ENCODE peak calls at places on chromosomes 4 and X, in nine cellular contexts. U is CD4-positive, alpha-beta T cell; D is RWPE1; I is fibroblast of pulmonary artery; T is fibroblast of the aortic adventitia; S is AG04450; A is CD8-positive, alpha-beta T cell; W is uterus; X is adrenal gland. P is an unnamed sample.

GRCh38 chr4:1496116-1496642 is 89.9 kb upstream of the NKX1-1 start:
- DNase-seq in U (no peak), D (no peak), I (no peak), T (no peak), S (no peak), A (no peak), W (no peak), X (no peak), P (no peak)

GRCh38 chr4:7736436-7737267 is 203.0 kb downstream of the AFAP1 start:
- DNase-seq in U (no peak), D (no peak), I (peak; percentile 23), T (no peak), S (no peak), A (no peak), W (no peak), X (no peak), P (no peak)

GRCh38 chr4:79201976-79202375 is 123.9 kb downstream of the NAA11 start:
- DNase-seq in U (no peak), D (no peak), I (no peak), T (no peak), S (no peak), A (no peak), W (no peak), X (no peak), P (no peak)

GRCh38 chrX:39398215-39398972 is 597.1 kb downstream of the MID1IP1 start:
- DNase-seq in U (no peak), D (no peak), I (no peak), T (no peak), S (no peak), A (no peak), W (no peak), X (no peak), P (no peak)

GRCh38 chr4:67980512-67980911 is 17.2 kb upstream of the TMPRSS11A start:
- DNase-seq in U (no peak), D (no peak), I (no peak), T (no peak), S (no peak), A (no peak), W (no peak), X (no peak), P (no peak)

GRCh38 chr4:7371122-7371941 is 63.4 kb downstream of the PSAPL1 start:
- DNase-seq in U (no peak), D (no peak), I (peak; percentile 4), T (no peak), S (no peak), A (no peak), W (no peak), X (no peak), P (no peak)

GRCh38 chr4:80831383-80832361 is 198.8 kb upstream of the BMP3 start:
- DNase-seq in U (no peak), D (peak; percentile 21), I (peak; percentile 9), T (peak; percentile 52), S (no peak), A (no peak), W (no peak), X (no peak), P (no peak)

GRCh38 chrX:13468096-13468495 is 101.3 kb upstream of the EGFL6 start:
- DNase-seq in U (no peak), D (no peak), I (no peak), T (no peak), S (no peak), A (no peak), W (no peak), X (no peak), P (no peak)

GRCh38 chr4:8281519-8282133 is 12.1 kb downstream of the HTRA3 start:
- DNase-seq in U (no peak), D (no peak), I (peak; percentile 49), T (peak; percentile 93), S (peak; percentile 38), A (no peak), W (peak; percentile 80), X (no peak), P (no peak)

GRCh38 chrX:56793533-56794320 is 64.7 kb downstream of the NBDY start:
- DNase-seq in U (no peak), D (no peak), I (no peak), T (no peak), S (no peak), A (no peak), W (no peak), X (no peak), P (no peak)

GRCh38 chrX:37989304-37989703 is 17.0 kb upstream of the SYTL5 start:
- DNase-seq in U (no peak), D (no peak), I (no peak), T (no peak), S (no peak), A (no peak), W (no peak), X (no peak), P (no peak)

GRCh38 chrX:68692651-68693050 is 45.2 kb downstream of the STARD8 start:
- DNase-seq in U (no peak), D (no peak), I (no peak), T (peak; percentile 35), S (no peak), A (no peak), W (no peak), X (no peak), P (no peak)

DNA sequence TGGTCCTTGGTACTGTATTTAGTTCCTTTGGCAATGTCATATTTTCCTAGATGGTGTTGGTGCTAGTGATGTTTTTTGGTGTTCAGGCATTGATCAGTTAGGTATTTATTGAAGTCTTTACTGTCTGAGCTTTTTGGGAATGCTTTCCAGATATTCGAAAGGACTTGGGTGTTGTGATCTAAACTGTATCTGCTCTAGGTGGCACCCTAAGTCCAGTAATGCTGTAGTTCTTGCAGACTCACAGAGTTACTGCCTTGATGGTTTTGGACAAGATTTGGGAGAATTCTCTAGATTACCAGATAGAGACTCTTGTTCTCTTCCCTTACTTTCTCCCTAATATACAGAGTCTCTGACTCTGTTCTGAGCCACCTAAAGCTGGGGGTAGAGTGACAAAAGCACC is 513.6 kb upstream of the PITX2 start:
- DNase-seq in U (no peak), D (no peak), I (peak; percentile 4), T (peak; percentile 72), S (no peak), A (no peak), W (no peak), X (no peak), P (no peak)
- TF ChIP-seq CTCF in U (no peak), D (no peak), I (no peak), T (peak; percentile 44), S (peak; percentile 41), A (no peak), W (no peak), X (no peak), P (peak; percentile 41)

GRCh38 chr4:177033632-177034031 is 240.9 kb upstream of the VEGFC start:
- DNase-seq in U (no peak), D (no peak), I (no peak), T (no peak), S (no peak), A (no peak), W (no peak), X (no peak), P (no peak)

GRCh38 chr4:177032341-177032740 is 239.6 kb upstream of the VEGFC start:
- DNase-seq in U (no peak), D (no peak), I (no peak), T (no peak), S (no peak), A (no peak), W (no peak), X (no peak), P (no peak)

GRCh38 chr4:177033130-177033529 is 240.4 kb upstream of the VEGFC start:
- DNase-seq in U (no peak), D (no peak), I (no peak), T (no peak), S (no peak), A (no peak), W (no peak), X (no peak), P (no peak)
- TF ChIP-seq CTCF in U (no peak), D (no peak), I (peak; percentile 12), T (no peak), S (peak; percentile 16), A (no peak), W (no peak), X (no peak), P (no peak)

DNA sequence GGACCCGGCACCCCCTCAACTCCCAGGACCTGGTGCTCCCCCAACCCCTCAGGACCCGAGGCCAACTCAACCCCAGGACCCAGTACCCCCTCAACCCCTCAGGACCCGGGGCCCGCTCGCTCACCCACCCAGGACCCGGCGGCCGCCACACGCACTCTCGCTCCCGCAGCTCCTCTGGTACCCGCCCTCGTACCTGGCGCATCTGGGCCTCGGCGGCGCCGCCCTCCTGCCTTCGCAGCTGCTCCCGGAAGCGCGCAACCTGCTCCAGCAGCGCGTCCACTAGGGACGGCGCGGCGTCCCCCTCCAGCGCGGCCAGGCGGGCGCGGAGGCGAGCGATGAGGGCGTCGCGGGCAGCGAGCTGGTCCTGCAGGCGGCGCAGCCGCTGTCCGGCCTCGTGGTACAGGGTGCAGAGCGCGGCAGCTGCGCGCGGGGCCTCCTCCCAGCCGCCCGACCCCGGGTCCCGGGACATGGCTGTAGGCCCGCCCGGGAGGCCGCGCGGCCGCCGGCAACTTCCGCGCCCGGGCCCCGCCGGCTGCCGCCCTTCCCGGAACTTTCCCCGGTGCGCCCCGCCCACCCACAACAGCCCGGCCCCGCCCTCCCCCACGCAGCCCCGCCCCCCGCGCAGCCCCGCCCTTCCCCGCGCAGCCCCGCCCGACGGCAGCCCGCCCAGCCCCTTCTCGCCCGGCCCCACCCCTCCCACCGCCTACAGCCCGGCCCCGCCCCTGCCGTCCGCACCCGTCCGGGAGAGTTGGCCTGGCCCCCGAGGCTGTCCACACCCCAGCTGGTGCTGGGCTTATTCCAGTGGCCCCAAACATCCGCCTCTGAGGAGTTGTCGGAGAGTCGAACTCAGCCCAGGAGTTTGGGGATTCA is at the start of gene TNIP2:
- DNase-seq in U (peak; percentile 74), D (peak; percentile 92), I (peak; percentile 76), T (peak; percentile 77), S (peak; percentile 29), A (peak; percentile 87), W (peak; percentile 84), X (peak; percentile 85), P (peak; percentile 90)
- TF ChIP-seq CTCF in U (no peak), D (peak; percentile 12), I (peak; percentile 17), T (peak; percentile 26), S (peak; percentile 35), A (peak; percentile 22), W (no peak), X (peak; percentile 30), P (no peak)

DNA sequence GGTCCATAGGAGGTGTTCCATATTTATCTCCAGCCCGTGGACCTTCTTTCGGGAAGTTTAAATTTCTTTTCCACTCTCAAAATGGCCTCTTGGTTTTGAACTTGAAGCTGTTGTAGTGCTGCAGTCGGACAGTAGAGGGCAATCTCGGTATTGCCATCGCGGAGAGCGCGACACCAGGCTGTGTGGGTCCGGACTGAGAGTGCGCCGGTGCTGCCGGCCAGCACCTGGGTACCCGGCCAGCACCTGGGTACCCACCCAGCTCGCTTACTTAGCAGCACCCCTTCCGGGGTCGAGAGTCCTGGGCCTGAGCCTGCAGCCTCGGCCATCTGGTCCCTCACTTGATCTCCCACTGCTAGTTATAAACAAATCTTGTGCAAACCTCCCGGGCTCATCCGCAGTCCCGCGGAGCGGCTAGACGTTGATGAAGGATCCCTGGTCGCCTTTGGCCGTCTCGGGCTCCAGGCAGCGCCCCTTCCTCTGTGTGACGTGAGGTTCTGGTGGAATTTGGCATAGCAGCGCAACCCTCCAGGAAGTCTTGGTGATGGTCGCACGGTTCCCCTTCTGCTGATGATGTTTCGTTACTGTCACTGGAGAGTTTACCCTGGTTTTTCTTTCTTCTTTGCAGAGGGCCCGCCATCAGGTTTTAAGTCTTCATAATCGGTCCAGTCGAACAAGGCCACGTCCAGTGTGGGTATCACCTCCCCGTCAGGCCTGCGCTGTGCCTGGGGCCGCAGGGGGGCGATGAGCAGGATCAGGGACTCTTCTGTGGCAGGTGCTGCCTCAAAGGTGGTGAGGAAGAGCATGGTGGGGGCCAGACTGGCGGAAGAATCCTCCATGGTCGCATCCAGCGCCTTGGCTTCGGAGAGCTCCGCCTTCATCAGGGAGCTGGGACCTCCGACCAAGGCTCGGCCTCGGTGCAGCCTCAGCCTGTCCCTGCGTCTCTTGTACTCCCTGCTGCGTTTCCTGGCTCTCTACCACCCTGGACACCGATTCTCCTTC is 17.8 kb downstream of the FAM9A start:
- DNase-seq in U (no peak), D (no peak), I (peak; percentile 26), T (peak; percentile 1), S (no peak), A (peak; percentile 52), W (no peak), X (peak; percentile 24), P (no peak)
- TF ChIP-seq CTCF in U (peak; percentile 41), D (no peak), I (peak; percentile 45), T (peak; percentile 23), S (peak; percentile 43), A (peak; percentile 35), W (no peak), X (peak; percentile 25), P (no peak)

P was measured in D721Med.